ENCODE peak calls at places on chromosomes 13 and 19, in five cellular contexts. R is HCT116, M is neural progenitor cell, F is SK-N-SH, P is MM.1S. Z is an unnamed sample.

GRCh38 chr19:6275170-6275744 is 4.5 kb downstream of the MLLT1 start:
- DNase-seq in F (no peak), R (no peak), P (no peak), M (no peak), Z (no peak)

GRCh38 chr13:44573790-44574465 is 2.2 kb downstream of the TSC22D1 start:
- DNase-seq in M (peak; percentile 60), R (no peak), P (no peak), F (peak; percentile 27), Z (peak; percentile 56)

GRCh38 chr19:44696939-44697669 is 1.8 kb upstream of the CEACAM16 start:
- DNase-seq in R (no peak), F (no peak), M (no peak), P (no peak), Z (no peak)

GRCh38 chr13:44165172-44165894 is 208.3 kb upstream of the SERP2 start:
- DNase-seq in R (no peak), P (no peak), M (no peak), F (no peak), Z (no peak)

GRCh38 chr19:56141416-56141992 is 417 bp downstream of the ZNF444 start:
- DNase-seq in M (peak; percentile 59), P (no peak), F (no peak), R (no peak), Z (no peak)

GRCh38 chr13:41634407-41634806 is 177.1 kb downstream of the RGCC start:
- DNase-seq in F (no peak), R (no peak), M (no peak), P (no peak), Z (no peak)

GRCh38 chr13:50198508-50198907 is 183.3 kb downstream of the KCNRG start:
- DNase-seq in P (no peak), F (no peak), M (no peak), R (no peak), Z (peak; percentile 74)

GRCh38 chr13:48273346-48273745 is 30.2 kb upstream of the RB1 start:
- DNase-seq in F (no peak), P (no peak), M (no peak), R (no peak), Z (no peak)

GRCh38 chr13:39072842-39073241 is 34.6 kb downstream of the NHLRC3 start:
- DNase-seq in F (no peak), R (no peak), M (no peak), P (no peak), Z (no peak)

GRCh38 chr19:18419195-18419698 is at the start of gene SSBP4:
- DNase-seq in P (peak; percentile 69), M (peak; percentile 91), F (peak; percentile 97), R (no peak), Z (peak; percentile 85)

GRCh38 chr19:6720369-6721112 is at the start of gene C3:
- DNase-seq in R (no peak), F (no peak), M (no peak), P (no peak), Z (no peak)

GRCh38 chr19:42423462-42424344 is 3.5 kb downstream of the LIPE start:
- DNase-seq in M (peak; percentile 92), R (peak; percentile 84), F (peak; percentile 98), P (peak; percentile 97), Z (peak; percentile 81)

GRCh38 chr19:17294051-17294891 is 9.0 kb downstream of the ABHD8 start:
- DNase-seq in M (peak; percentile 48), P (peak; percentile 20), R (no peak), F (peak; percentile 90), Z (no peak)

GRCh38 chr13:22944378-22944777 is 236.4 kb upstream of the SGCG start:
- DNase-seq in R (no peak), F (no peak), P (no peak), M (no peak), Z (peak; percentile 3)

GRCh38 chr19:32316034-32316433 is 29.4 kb upstream of the ZNF507 start:
- DNase-seq in P (no peak), F (no peak), M (peak; percentile 56), R (no peak), Z (no peak)

GRCh38 chr13:23473236-23473635 is 39.7 kb upstream of the SACS start:
- DNase-seq in R (no peak), P (no peak), M (no peak), F (no peak), Z (no peak)

GRCh38 chr19:14093117-14093784 is 2.7 kb upstream of the SAMD1 start:
- DNase-seq in R (no peak), F (no peak), M (no peak), P (no peak), Z (no peak)

GRCh38 chr13:51997641-51998330 is 13.5 kb downstream of the ATP7B start:
- DNase-seq in P (no peak), F (no peak), R (no peak), M (peak; percentile 56), Z (no peak)

GRCh38 chr19:16184665-16185122 is 516 bp upstream of the FAM32A start:
- DNase-seq in P (no peak), F (no peak), R (no peak), M (no peak), Z (no peak)
- H3K9ac ChIP-seq in P (peak overlapping the region; percentile 38), F (no peak overlapping the region), R (no peak overlapping the region), M (no peak overlapping the region), Z (peak overlapping the region; percentile 47)

GRCh38 chr13:29893438-29893837 is 43.0 kb upstream of the UBL3 start:
- DNase-seq in P (no peak), M (no peak), R (no peak), F (peak; percentile 55), Z (no peak)

GRCh38 chr13:29897102-29897501 is 46.7 kb upstream of the UBL3 start:
- DNase-seq in P (no peak), R (no peak), F (no peak), M (no peak), Z (no peak)

GRCh38 chr13:29887651-29888050 is 37.2 kb upstream of the UBL3 start:
- DNase-seq in F (no peak), P (no peak), R (no peak), M (no peak), Z (no peak)

GRCh38 chr13:29888306-29888705 is 37.9 kb upstream of the UBL3 start:
- DNase-seq in M (no peak), R (no peak), P (no peak), F (no peak), Z (no peak)

DNA sequence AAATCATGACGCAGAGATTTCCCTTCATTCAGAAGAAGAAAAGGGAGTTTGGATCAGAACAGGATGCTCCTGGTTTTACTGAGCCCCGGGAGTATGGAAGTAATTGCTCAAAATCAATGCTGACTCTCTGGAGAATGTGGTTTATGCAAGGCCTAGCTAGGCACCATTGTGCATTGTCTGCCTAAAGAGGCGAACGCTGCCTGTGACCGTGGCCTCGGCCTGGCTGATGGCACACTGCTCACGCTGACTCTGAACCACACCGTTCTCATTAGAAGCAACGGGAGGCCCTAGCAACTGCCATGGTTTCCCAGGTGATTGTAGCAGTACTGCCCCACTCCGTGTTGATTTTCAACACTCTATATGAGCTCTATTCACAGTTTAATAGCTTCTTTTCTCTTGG is 41.7 kb upstream of the UBL3 start:
- DNase-seq in M (no peak), F (no peak), R (no peak), P (no peak), Z (no peak)
- TF ChIP-seq EZH2phosphoT487 in M (no peak), F (no peak), R (no peak), P (no peak), Z (no peak)

DNA sequence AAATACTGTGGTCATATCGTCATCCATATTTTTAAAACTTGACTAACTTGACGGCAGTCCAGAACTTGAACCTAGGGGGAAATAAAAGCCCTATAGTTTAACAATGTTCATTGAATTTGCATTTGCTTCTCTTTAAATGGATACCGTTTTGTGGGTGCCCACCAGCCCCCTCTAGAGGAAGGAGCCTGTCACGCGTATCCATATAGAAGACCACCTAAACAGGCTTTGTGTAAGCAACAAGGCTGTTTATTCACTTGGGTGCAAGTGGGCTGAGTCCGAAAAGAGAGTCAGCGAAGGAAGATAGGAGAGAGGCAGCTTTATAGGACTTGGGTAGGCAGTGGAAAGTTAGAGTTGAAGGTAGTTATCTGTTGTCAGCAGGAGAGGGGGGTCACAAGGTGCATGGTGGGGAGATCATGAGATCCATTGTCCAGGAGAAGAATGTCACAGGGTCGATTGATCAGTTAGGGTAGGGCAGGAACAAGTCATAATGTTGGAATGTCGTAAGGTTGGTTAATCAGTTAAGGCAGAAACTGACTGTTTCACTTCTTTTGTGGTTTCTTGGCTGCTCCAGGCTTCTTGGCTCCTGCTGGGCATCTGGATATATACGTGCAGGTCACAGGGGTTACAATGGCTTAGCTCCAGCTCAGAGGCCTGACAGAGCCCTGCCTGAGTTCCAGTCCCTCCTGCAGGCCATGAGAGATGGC is 42.5 kb upstream of the ANKRD10 start:
- DNase-seq in M (no peak), R (peak; percentile 69), P (no peak), F (no peak), Z (peak; percentile 24)
- TF ChIP-seq CTCF in M (peak; percentile 50), R (peak; percentile 63), P (no peak), F (peak; percentile 41), Z (peak; percentile 32)

DNA sequence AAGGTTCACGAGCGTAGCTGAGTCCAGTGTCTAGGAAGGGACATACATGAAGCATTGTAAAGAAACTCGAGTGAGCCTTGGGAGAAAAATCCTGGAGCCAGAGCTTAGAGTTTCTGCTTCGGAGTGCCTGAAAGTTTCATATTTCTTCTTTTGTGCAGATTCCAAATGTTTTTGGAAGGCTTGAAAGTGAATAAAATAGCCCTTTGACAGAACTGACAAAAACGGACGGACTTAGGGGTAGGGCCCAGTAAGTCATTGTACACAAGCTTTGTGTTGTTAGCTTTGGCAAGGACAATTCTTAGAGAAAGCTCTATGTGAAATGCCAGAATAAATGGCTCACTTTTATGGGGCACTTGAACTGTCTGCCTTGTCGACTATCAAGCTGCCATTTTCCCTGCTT is 2.7 kb downstream of the RNF113B start:
- DNase-seq in P (no peak), F (no peak), M (no peak), R (no peak), Z (no peak)
- H3K9ac ChIP-seq in P (no peak overlapping the region), F (no peak overlapping the region), M (no peak overlapping the region), R (no peak overlapping the region), Z (no peak overlapping the region)

GRCh38 chr13:113897966-113898365 is 34.1 kb upstream of the GAS6 start:
- DNase-seq in R (no peak), M (no peak), P (no peak), F (no peak), Z (peak; percentile 7)

GRCh38 chr13:113900646-113901045 is 36.8 kb upstream of the GAS6 start:
- DNase-seq in M (no peak), R (no peak), P (no peak), F (no peak), Z (no peak)

GRCh38 chr13:113895436-113895835 is 31.6 kb upstream of the GAS6 start:
- DNase-seq in P (no peak), R (no peak), M (no peak), F (no peak), Z (no peak)

GRCh38 chr13:113898391-113898790 is 34.5 kb upstream of the GAS6 start:
- DNase-seq in F (no peak), R (no peak), M (no peak), P (no peak), Z (no peak)

GRCh38 chr13:113897161-113897560 is 33.3 kb upstream of the GAS6 start:
- DNase-seq in R (no peak), P (peak; percentile 2), M (no peak), F (no peak), Z (peak; percentile 92)
- TF ChIP-seq EZH2phosphoT487 in R (no peak), P (no peak), M (no peak), F (no peak), Z (no peak)

GRCh38 chr13:110352735-110353134 is 45.7 kb downstream of the COL4A2 start:
- DNase-seq in R (no peak), P (no peak), F (no peak), M (no peak), Z (no peak)
- TF ChIP-seq CTCF in R (peak; percentile 73), P (no peak), F (peak; percentile 45), M (peak; percentile 49), Z (peak; percentile 49)